ENCODE peak calls at places on chromosomes 3 and 15, in seven cellular contexts. X is CD4-positive, alpha-beta T cell; Z is nephron progenitor cell; V is WERI-Rb-1; T is omental fat pad; O is lung; Q is HFF-Myc. M is an unnamed sample.

GRCh38 chr3:154795582-154795981 is 284.5 kb upstream of the MME start:
- DNase-seq in X (no peak), Z (no peak), V (no peak), T (no peak), O (no peak), Q (no peak), M (no peak)

GRCh38 chr15:98649621-98649995 is 1.3 kb downstream of the IGF1R start:
- DNase-seq in X (peak), Z (peak), V (peak), T (no peak), O (peak), Q (no peak), M (no peak)

GRCh38 chr15:72229076-72229946 is 1.7 kb downstream of the PKM start:
- DNase-seq in X (no peak), Z (peak), V (no peak), T (no peak), O (no peak), Q (no peak), M (no peak)

GRCh38 chr3:128123231-128123537 is 428 bp downstream of the RUVBL1 start:
- DNase-seq in X (no peak), Z (no peak), V (no peak), T (no peak), O (no peak), Q (no peak), M (no peak)

GRCh38 chr3:170102421-170102820 is 64.6 kb downstream of the GPR160 start:
- DNase-seq in X (no peak), Z (no peak), V (no peak), T (no peak), O (no peak), Q (no peak), M (no peak)

GRCh38 chr3:122555275-122556071 is 8.6 kb downstream of the PARP9 start:
- DNase-seq in X (no peak), Z (no peak), V (no peak), T (no peak), O (no peak), Q (no peak), M (no peak)

GRCh38 chr15:73522011-73522410 is 79.0 kb downstream of the REC114 start:
- DNase-seq in X (no peak), Z (no peak), V (no peak), T (no peak), O (no peak), Q (no peak), M (no peak)

GRCh38 chr3:111292117-111292516 is 220.5 kb downstream of the NECTIN3 start:
- DNase-seq in X (no peak), Z (no peak), V (no peak), T (no peak), O (no peak), Q (no peak), M (no peak)

GRCh38 chr15:95278532-95279265 is 1047.3 kb downstream of the MCTP2 start:
- DNase-seq in X (no peak), Z (no peak), V (no peak), T (no peak), O (no peak), Q (no peak), M (no peak)

GRCh38 chr3:110568246-110568645 is 503.4 kb upstream of the NECTIN3 start:
- DNase-seq in X (no peak), Z (no peak), V (no peak), T (no peak), O (no peak), Q (peak), M (no peak)

GRCh38 chr3:107992976-107993684 is 97.7 kb downstream of the CD47 start:
- DNase-seq in X (no peak), Z (no peak), V (no peak), T (no peak), O (no peak), Q (no peak), M (no peak)

GRCh38 chr15:96503276-96503675 is 172.8 kb downstream of the NR2F2 start:
- DNase-seq in X (no peak), Z (no peak), V (no peak), T (no peak), O (no peak), Q (no peak), M (no peak)
- TF ChIP-seq CTCF in X (no peak), Z (no peak), V (no peak), T (no peak), O (no peak), Q (no peak), M (no peak)

GRCh38 chr3:59052803-59053411 is 3.1 kb upstream of the CFAP20DC start:
- DNase-seq in X (no peak), Z (no peak), V (no peak), T (no peak), O (no peak), Q (peak), M (no peak)
- TF ChIP-seq CTCF in X (peak), Z (peak), V (peak), T (no peak), O (peak), Q (peak), M (peak)

DNA sequence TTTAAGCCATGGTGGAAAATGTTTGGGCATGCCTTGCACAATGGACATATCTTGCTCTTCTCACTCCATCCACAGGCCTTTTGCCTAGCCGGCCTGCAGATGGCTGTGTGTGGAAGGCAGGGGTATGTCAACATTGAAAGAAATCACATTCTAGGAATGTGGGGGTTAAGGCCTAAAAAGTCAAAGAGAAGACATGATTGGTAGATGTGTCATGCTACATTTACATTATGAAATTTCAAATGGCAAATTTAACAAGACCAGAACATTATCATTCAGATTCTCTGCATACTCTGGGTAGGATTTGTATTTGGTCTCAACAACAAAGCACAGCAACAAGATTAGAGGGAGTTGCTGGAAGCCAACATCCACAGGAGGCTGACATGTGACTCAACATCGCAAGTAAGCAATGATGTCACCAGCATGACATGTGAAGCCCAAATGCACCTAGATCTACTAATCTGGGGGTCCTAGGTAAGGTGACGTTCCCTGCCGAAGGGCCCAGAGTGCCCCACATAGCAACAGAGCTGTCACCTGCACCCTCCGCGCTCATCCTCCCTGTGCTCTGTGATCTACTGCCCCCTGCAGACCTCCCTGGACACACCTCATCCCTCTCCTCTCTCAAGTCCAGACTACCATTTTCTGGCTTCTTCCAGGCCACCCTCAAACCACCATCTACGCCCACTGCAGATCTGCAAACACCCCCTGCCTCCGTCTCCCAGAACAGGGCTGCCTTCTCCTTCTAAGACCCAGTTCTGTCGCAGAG is 39.4 kb downstream of the CLDN18 start:
- DNase-seq in X (no peak), Z (no peak), V (no peak), T (no peak), O (no peak), Q (no peak), M (no peak)
- TF ChIP-seq CTCF in X (no peak), Z (no peak), V (peak), T (no peak), O (no peak), Q (no peak), M (no peak)

DNA sequence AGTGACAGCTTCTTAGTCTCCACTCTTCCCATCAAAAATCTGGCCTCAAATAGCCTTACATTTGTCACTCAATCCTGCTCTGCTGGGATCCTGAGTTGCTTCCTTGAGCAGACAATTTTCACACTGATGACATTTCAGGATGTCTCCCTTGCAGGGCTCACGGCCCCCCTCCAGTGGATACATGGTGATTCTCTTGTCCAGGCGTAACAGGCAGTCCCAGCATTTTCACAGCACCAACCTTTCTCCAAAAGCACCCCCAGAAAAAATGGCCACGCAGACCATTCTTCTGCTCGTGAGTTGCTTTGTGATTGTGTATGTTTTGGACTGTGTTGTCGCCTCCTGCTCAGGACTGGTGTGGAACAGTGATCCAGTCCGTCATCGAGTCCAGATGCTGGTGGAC is 47.4 kb upstream of the WNT7A start:
- DNase-seq in X (no peak), Z (no peak), V (peak), T (no peak), O (no peak), Q (no peak), M (no peak)
- TF ChIP-seq CTCF in X (no peak), Z (peak), V (peak), T (no peak), O (no peak), Q (peak), M (peak)

DNA sequence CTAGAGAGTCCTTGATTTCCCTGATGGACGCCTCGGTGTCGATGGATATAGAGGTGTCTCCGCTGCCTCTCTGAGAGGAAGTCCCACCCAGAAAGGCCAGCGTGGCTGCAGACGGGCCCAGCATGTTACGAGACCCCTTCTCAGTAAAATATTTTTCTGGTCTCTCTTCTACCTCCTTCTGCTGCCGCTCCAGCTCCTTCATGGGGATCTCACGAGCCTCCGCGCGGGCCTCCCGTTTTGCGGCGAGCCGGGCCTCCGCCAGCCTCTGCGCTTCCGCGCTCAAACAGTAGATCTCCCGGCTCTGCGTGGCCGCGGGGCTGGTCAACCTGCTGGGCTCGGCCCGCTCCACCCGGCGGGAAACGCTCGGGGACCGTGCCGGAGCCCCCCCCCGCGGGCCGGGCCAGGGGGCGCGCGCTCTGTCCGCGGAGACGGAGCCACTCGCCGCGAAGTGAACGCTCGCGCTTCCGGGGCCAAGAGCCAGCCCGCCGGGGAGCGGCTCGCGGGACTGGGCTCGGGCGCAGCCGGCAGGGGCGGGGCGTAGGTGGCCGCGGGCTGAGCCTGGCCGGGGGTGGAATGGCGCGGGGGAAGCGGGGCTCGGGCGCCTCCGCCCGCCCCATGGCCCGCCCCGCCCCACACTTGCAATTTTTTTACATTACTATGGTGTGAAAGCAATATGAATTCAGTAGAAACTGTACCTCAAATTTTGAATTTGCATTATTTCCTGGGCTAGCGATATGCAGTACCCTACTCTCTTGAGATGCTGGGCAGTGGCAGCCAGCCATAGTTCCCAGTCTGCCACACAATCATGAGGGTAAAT is 10.2 kb upstream of the KCNMB3 start:
- DNase-seq in X (peak), Z (peak), V (peak), T (no peak), O (peak), Q (no peak), M (no peak)
- TF ChIP-seq CTCF in X (no peak), Z (no peak), V (no peak), T (no peak), O (no peak), Q (no peak), M (peak)

GRCh38 chr3:185823280-185824044 is 1.4 kb downstream of the IGF2BP2 start:
- DNase-seq in X (no peak), Z (peak), V (peak), T (no peak), O (peak), Q (no peak), M (no peak)

GRCh38 chr3:185825379-185825638 is 467 bp upstream of the IGF2BP2 start:
- DNase-seq in X (no peak), Z (no peak), V (no peak), T (no peak), O (no peak), Q (no peak), M (no peak)

GRCh38 chr3:185825639-185826481 is 1.0 kb upstream of the IGF2BP2 start:
- DNase-seq in X (peak), Z (peak), V (peak), T (no peak), O (peak), Q (no peak), M (no peak)

GRCh38 chr3:185824051-185824466 is 783 bp downstream of the IGF2BP2 start:
- DNase-seq in X (no peak), Z (peak), V (peak), T (no peak), O (no peak), Q (no peak), M (no peak)

DNA sequence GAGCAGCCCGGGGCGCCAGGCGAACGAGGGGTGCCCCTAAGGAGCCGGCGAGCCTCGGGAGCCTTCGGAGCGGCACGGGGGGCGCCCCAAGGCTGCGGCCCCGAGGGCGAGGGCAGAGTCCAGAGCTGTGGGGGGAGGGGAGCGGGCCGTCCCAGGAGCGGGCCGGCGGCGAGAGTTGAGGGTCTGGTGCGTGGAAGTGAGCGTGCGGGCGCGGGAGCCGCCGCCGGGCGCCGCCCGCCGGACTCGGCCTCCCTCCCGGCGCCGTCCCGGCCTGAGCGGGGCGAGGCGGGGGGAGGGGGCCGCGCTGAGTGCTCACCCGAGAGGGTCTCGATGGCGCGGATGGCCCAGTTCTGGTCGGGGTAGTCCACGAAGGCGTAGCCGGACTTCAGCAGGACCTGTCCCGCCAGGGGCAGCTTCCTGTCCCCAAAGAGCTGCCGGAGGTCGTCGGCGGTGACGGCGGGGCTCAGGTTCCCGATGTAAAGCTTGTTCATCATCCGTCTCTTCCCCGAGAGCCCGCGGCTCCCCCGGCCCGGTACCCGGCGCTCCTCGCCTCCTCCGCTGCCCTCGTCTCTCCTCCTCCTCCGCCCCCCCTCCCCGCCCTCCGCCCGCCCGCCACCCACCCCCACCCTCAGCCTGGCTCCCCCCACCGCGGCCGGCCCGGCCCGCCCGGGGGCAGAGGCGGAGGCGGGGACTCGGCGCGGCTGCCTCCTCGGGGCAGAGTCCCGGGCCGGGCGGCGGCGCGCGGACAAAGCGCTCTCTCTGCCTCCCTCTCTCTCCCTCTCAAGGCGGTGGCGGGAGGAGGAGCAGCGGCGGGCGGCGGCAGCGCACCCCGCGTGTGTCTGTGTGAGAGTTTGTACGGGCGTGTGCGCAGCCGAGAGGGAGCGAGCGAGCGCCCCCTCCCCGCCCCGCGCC is at the start of gene IGF2BP2:
- DNase-seq in X (peak), Z (peak), V (peak), T (peak), O (peak), Q (no peak), M (peak)
- TF ChIP-seq CTCF in X (no peak), Z (no peak), V (no peak), T (no peak), O (no peak), Q (no peak), M (peak)

GRCh38 chr3:37591130-37591865 is 270.4 kb upstream of the CTDSPL start:
- DNase-seq in X (no peak), Z (no peak), V (no peak), T (no peak), O (no peak), Q (no peak), M (no peak)

GRCh38 chr3:37590328-37591079 is 271.2 kb upstream of the CTDSPL start:
- DNase-seq in X (no peak), Z (no peak), V (no peak), T (no peak), O (no peak), Q (no peak), M (no peak)

GRCh38 chr3:37594873-37595783 is 266.6 kb upstream of the CTDSPL start:
- DNase-seq in X (no peak), Z (no peak), V (no peak), T (no peak), O (no peak), Q (no peak), M (no peak)

GRCh38 chr3:37593796-37594195 is 267.9 kb upstream of the CTDSPL start:
- DNase-seq in X (no peak), Z (no peak), V (no peak), T (no peak), O (no peak), Q (no peak), M (no peak)

DNA sequence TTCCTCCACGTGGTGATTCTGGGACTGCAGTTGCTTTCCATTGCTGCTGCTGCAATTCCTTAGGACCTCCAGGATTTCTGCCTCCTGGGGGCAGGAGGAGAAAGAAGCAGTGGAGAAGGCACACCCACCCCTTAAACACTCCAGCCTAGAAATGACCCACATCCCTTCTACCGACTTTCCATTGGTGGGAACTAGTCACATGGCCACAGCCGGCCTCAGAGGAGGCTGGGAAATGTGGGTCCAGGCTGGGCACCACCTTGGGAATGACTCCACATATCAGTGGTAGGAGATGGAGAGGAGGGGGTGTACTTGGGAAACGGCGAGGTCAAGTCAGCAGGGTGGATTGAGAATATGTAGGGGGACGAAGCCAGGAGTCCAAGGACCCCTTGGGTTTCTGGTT is 269.4 kb upstream of the CTDSPL start:
- DNase-seq in X (no peak), Z (no peak), V (no peak), T (no peak), O (no peak), Q (no peak), M (no peak)
- TF ChIP-seq CTCF in X (no peak), Z (no peak), V (no peak), T (no peak), O (no peak), Q (no peak), M (no peak)

DNA sequence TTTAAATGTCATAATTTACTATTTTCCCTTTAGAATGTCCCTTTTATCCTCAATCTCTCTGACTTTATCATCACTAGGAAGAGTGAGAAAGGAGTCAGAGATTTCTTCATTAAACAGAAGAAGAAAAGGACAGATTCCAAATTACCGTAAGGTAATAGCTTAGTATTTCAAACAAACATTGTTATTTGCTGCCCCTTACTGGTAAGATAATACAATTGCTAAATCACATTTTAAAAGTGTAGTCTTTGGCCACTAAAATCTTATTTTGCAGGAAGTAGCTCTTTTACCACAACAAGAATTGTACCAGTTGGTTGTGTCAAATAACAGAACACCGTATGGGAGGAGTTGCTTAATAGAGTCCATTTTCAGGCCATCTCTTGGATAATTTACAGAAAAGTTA is 53.7 kb downstream of the CGGBP1 start:
- DNase-seq in X (no peak), Z (no peak), V (no peak), T (no peak), O (no peak), Q (peak), M (no peak)
- TF ChIP-seq CTCF in X (peak), Z (no peak), V (no peak), T (no peak), O (no peak), Q (no peak), M (peak)